ENCODE peak calls at places on chromosome 7, in five cellular contexts. One of them, this sample, is unnamed. For H3K36me3, the result is how much of the 10 kb centered on the place peaks cover.

GRCh38 chr7:98105942-98106544 is 619 bp upstream of the LMTK2 start:
- DNase-seq in right lobe of liver: no peak
- DNase-seq in colonic mucosa: peak
- DNase-seq in lower lobe of right lung: no peak
- DNase-seq in suprapubic skin: no peak
- DNase-seq in this sample: no peak

GRCh38 chr7:132367007-132367406 is 209.3 kb downstream of the PLXNA4 start:
- DNase-seq in right lobe of liver: no peak
- DNase-seq in colonic mucosa: no peak
- DNase-seq in lower lobe of right lung: no peak
- DNase-seq in suprapubic skin: no peak
- DNase-seq in this sample: no peak

GRCh38 chr7:89605362-89605761 is 548.9 kb upstream of the STEAP1 start:
- DNase-seq in suprapubic skin: no peak
- DNase-seq in lower lobe of right lung: no peak
- DNase-seq in colonic mucosa: no peak
- DNase-seq in right lobe of liver: no peak
- DNase-seq in this sample: no peak

GRCh38 chr7:96998333-96998732 is 7.0 kb upstream of the DLX6 start:
- DNase-seq in colonic mucosa: no peak
- DNase-seq in suprapubic skin: no peak
- DNase-seq in right lobe of liver: no peak
- DNase-seq in lower lobe of right lung: no peak
- DNase-seq in this sample: no peak

GRCh38 chr7:43565786-43566185 is 17.1 kb upstream of the STK17A start:
- DNase-seq in lower lobe of right lung: no peak
- DNase-seq in suprapubic skin: no peak
- DNase-seq in colonic mucosa: no peak
- DNase-seq in right lobe of liver: no peak
- DNase-seq in this sample: no peak

GRCh38 chr7:100369105-100369504 is 4.2 kb upstream of the PILRA start:
- DNase-seq in suprapubic skin: no peak
- DNase-seq in colonic mucosa: peak
- DNase-seq in lower lobe of right lung: peak
- DNase-seq in right lobe of liver: peak
- DNase-seq in this sample: no peak

GRCh38 chr7:136698977-136699376 is 169.5 kb upstream of the CHRM2 start:
- DNase-seq in lower lobe of right lung: no peak
- DNase-seq in suprapubic skin: no peak
- DNase-seq in right lobe of liver: no peak
- DNase-seq in colonic mucosa: no peak
- DNase-seq in this sample: no peak

GRCh38 chr7:81484266-81484665 is 285.6 kb downstream of the HGF start:
- DNase-seq in right lobe of liver: no peak
- DNase-seq in lower lobe of right lung: no peak
- DNase-seq in suprapubic skin: no peak
- DNase-seq in colonic mucosa: no peak
- DNase-seq in this sample: no peak

GRCh38 chr7:30029696-30030095 is 1.5 kb downstream of the PLEKHA8 start:
- DNase-seq in right lobe of liver: no peak
- DNase-seq in lower lobe of right lung: no peak
- DNase-seq in suprapubic skin: no peak
- DNase-seq in colonic mucosa: peak
- DNase-seq in this sample: no peak

GRCh38 chr7:90720970-90721768 is 125.0 kb downstream of the CDK14 start:
- DNase-seq in suprapubic skin: no peak
- DNase-seq in right lobe of liver: peak
- DNase-seq in lower lobe of right lung: no peak
- DNase-seq in colonic mucosa: peak
- DNase-seq in this sample: no peak

GRCh38 chr7:41029072-41029492 is 673.8 kb downstream of the INHBA start:
- DNase-seq in suprapubic skin: no peak
- DNase-seq in right lobe of liver: no peak
- DNase-seq in colonic mucosa: no peak
- DNase-seq in lower lobe of right lung: no peak
- DNase-seq in this sample: peak

GRCh38 chr7:21945374-21946227 is at the start of gene CDCA7L:
- DNase-seq in lower lobe of right lung: peak
- DNase-seq in right lobe of liver: peak
- DNase-seq in suprapubic skin: peak
- DNase-seq in colonic mucosa: peak
- DNase-seq in this sample: peak

GRCh38 chr7:91005024-91005423 is 259.2 kb upstream of the FZD1 start:
- DNase-seq in right lobe of liver: no peak
- DNase-seq in colonic mucosa: no peak
- DNase-seq in suprapubic skin: no peak
- DNase-seq in lower lobe of right lung: no peak
- DNase-seq in this sample: no peak

GRCh38 chr7:116354546-116355422 is 144.4 kb downstream of the TES start:
- DNase-seq in colonic mucosa: peak
- DNase-seq in suprapubic skin: peak
- DNase-seq in right lobe of liver: peak
- DNase-seq in lower lobe of right lung: no peak
- DNase-seq in this sample: peak

GRCh38 chr7:103887853-103888602 is 101.4 kb downstream of the RELN start:
- DNase-seq in suprapubic skin: no peak
- DNase-seq in colonic mucosa: no peak
- DNase-seq in right lobe of liver: no peak
- DNase-seq in lower lobe of right lung: no peak
- DNase-seq in this sample: no peak

GRCh38 chr7:123771256-123771655 is 22.5 kb upstream of the WASL start:
- DNase-seq in colonic mucosa: no peak
- DNase-seq in suprapubic skin: no peak
- DNase-seq in right lobe of liver: no peak
- DNase-seq in lower lobe of right lung: no peak
- DNase-seq in this sample: no peak

GRCh38 chr7:28107960-28108359 is 72.6 kb downstream of the JAZF1 start:
- DNase-seq in suprapubic skin: no peak
- DNase-seq in lower lobe of right lung: no peak
- DNase-seq in right lobe of liver: no peak
- DNase-seq in colonic mucosa: no peak
- DNase-seq in this sample: no peak

GRCh38 chr7:35729061-35729783 is 34.3 kb upstream of the HERPUD2 start:
- DNase-seq in suprapubic skin: no peak
- DNase-seq in lower lobe of right lung: no peak
- DNase-seq in right lobe of liver: no peak
- DNase-seq in colonic mucosa: no peak
- DNase-seq in this sample: no peak

GRCh38 chr7:35727571-35727970 is 32.6 kb upstream of the HERPUD2 start:
- DNase-seq in suprapubic skin: no peak
- DNase-seq in colonic mucosa: no peak
- DNase-seq in right lobe of liver: no peak
- DNase-seq in lower lobe of right lung: no peak
- DNase-seq in this sample: no peak

GRCh38 chr7:35728412-35729060 is 33.6 kb upstream of the HERPUD2 start:
- DNase-seq in colonic mucosa: no peak
- DNase-seq in right lobe of liver: no peak
- DNase-seq in lower lobe of right lung: no peak
- DNase-seq in suprapubic skin: no peak
- DNase-seq in this sample: no peak

GRCh38 chr7:35725280-35725680 is 30.3 kb upstream of the HERPUD2 start:
- DNase-seq in right lobe of liver: no peak
- DNase-seq in suprapubic skin: no peak
- DNase-seq in colonic mucosa: no peak
- DNase-seq in lower lobe of right lung: no peak
- DNase-seq in this sample: no peak

GRCh38 chr7:35726654-35727053 is 31.7 kb upstream of the HERPUD2 start:
- DNase-seq in lower lobe of right lung: no peak
- DNase-seq in suprapubic skin: no peak
- DNase-seq in colonic mucosa: no peak
- DNase-seq in right lobe of liver: no peak
- DNase-seq in this sample: no peak
- H3K27ac ChIP-seq in lower lobe of right lung: no peak
- H3K27ac ChIP-seq in suprapubic skin: no peak
- H3K27ac ChIP-seq in colonic mucosa: no peak
- H3K27ac ChIP-seq in right lobe of liver: no peak
- H3K27ac ChIP-seq in this sample: no peak

DNA sequence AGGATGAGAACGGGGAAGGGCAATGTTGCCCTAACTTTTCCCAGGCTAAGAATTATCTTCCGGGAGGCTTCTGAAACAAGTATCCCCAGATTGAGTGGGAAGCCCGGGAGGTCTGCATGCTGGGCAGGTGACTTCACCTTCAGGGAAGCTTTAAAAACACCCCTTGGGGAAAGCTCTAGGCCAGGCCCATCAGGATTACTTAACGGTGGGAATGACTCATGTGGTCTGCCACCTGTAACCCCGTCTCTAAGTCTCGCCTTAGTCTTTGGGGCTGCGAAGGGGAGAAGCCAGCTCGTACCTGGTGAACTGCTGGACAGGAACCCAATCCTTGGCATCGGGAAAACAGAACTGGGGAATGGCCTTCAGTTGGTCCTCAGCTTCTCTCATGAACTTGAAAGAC is 80.1 kb upstream of the MKRN1 start:
- DNase-seq in suprapubic skin: no peak
- DNase-seq in lower lobe of right lung: no peak
- DNase-seq in colonic mucosa: no peak
- DNase-seq in right lobe of liver: no peak
- DNase-seq in this sample: no peak
- H3K36me3 ChIP-seq in suprapubic skin: under half
- H3K36me3 ChIP-seq in lower lobe of right lung: under half
- H3K36me3 ChIP-seq in colonic mucosa: under half
- H3K36me3 ChIP-seq in right lobe of liver: under half
- H3K36me3 ChIP-seq in this sample: under half

DNA sequence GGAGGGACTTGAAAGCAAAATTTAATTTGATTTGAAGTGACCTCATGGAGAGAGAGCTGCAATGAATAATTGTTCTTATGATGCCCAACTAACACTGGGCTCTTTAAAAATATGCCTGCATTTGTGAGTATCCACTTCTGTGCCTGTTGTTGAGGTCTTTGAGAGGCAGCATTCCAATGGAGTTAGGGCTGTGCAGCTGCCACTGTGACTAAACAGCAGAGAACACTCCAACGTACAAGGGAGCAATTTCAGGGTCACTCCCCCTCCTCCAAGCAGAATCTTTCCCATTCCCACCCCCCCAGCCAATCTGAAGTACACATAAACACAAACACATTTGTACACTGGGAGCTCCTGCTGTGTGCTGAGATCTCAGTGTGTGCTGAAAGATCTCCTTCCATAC is 28.0 kb upstream of the GSAP start:
- DNase-seq in suprapubic skin: no peak
- DNase-seq in colonic mucosa: no peak
- DNase-seq in right lobe of liver: no peak
- DNase-seq in lower lobe of right lung: no peak
- DNase-seq in this sample: no peak
- H3K27ac ChIP-seq in suprapubic skin: no peak
- H3K27ac ChIP-seq in colonic mucosa: no peak
- H3K27ac ChIP-seq in right lobe of liver: no peak
- H3K27ac ChIP-seq in lower lobe of right lung: no peak
- H3K27ac ChIP-seq in this sample: peak

GRCh38 chr7:125529237-125529636 is 599.6 kb upstream of the POT1 start:
- DNase-seq in suprapubic skin: no peak
- DNase-seq in colonic mucosa: no peak
- DNase-seq in right lobe of liver: no peak
- DNase-seq in lower lobe of right lung: no peak
- DNase-seq in this sample: no peak

GRCh38 chr7:125526958-125527357 is 597.3 kb upstream of the POT1 start:
- DNase-seq in lower lobe of right lung: no peak
- DNase-seq in right lobe of liver: no peak
- DNase-seq in colonic mucosa: no peak
- DNase-seq in suprapubic skin: no peak
- DNase-seq in this sample: no peak

GRCh38 chr7:125526092-125526491 is 596.5 kb upstream of the POT1 start:
- DNase-seq in suprapubic skin: no peak
- DNase-seq in lower lobe of right lung: no peak
- DNase-seq in colonic mucosa: no peak
- DNase-seq in right lobe of liver: no peak
- DNase-seq in this sample: no peak

DNA sequence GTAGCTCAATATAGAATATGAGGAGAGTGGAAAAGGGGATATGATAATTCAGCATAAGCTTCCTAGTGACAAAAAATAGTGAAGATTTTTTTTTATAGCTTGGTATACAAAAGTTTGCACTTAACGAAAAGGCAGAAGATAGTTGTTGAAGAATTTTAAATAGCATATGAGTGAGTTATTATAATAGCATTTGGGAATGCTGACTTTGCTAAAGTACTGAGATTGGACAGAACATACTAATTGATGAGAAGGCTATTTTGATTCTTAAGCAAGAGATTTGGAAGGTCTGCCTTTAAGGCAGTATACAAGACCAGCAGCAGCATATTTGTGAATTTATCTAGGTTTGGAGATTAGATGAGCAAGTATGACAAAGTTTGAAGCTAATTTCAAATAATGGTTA is 600.9 kb upstream of the POT1 start:
- DNase-seq in lower lobe of right lung: no peak
- DNase-seq in colonic mucosa: no peak
- DNase-seq in suprapubic skin: no peak
- DNase-seq in right lobe of liver: no peak
- DNase-seq in this sample: no peak
- H3K36me3 ChIP-seq in lower lobe of right lung: under half
- H3K36me3 ChIP-seq in colonic mucosa: under half
- H3K36me3 ChIP-seq in suprapubic skin: under half
- H3K36me3 ChIP-seq in right lobe of liver: under half
- H3K36me3 ChIP-seq in this sample: under half

This sample was measured in RWPE2.